ENCODE peak calls at places on chromosomes 7 and 10, in six cellular contexts. W is endothelial cell, K is WTC11, I is nephron progenitor cell, X is dorsolateral prefrontal cortex, H is fibroblast of lung. Q is an unnamed sample.
A peak's percentile ranks its signal among the peaks of the same experiment; 100 is the strongest.

GRCh38 chr10:89167915-89168314 is 39.2 kb downstream of the CH25H start:
- DNase-seq in H (no peak), I (no peak), W (no peak), K (no peak), X (no peak), Q (no peak)

GRCh38 chr7:85115006-85115405 is 71.8 kb downstream of the SEMA3D start:
- DNase-seq in X (no peak), K (no peak), H (no peak), W (no peak), I (no peak), Q (no peak)

GRCh38 chr10:89144836-89145235 is 62.3 kb downstream of the CH25H start:
- DNase-seq in X (no peak), H (no peak), W (no peak), I (no peak), K (no peak), Q (no peak)

GRCh38 chr10:128052696-128053095 is 73.5 kb downstream of the MKI67 start:
- DNase-seq in W (no peak), H (no peak), X (no peak), K (no peak), I (no peak), Q (no peak)

GRCh38 chr7:8442814-8443304 is 9.4 kb downstream of the NXPH1 start:
- DNase-seq in X (peak; percentile 48), K (peak; percentile 94), W (peak; percentile 95), H (peak; percentile 33), I (peak; percentile 99), Q (peak; percentile 93)

GRCh38 chr7:123599766-123600165 is 1.9 kb upstream of the ASB15 start:
- DNase-seq in I (no peak), W (no peak), X (no peak), H (no peak), K (no peak), Q (no peak)

GRCh38 chr7:11457419-11457818 is 374.6 kb downstream of the THSD7A start:
- DNase-seq in H (no peak), X (no peak), K (no peak), W (no peak), I (no peak), Q (no peak)

GRCh38 chr10:90326498-90327267 is 531.2 kb downstream of the HTR7 start:
- DNase-seq in W (no peak), I (no peak), H (peak; percentile 82), X (no peak), K (no peak), Q (no peak)

GRCh38 chr7:131374821-131375220 is 47.1 kb downstream of the MKLN1 start:
- DNase-seq in K (no peak), X (no peak), H (no peak), I (no peak), W (no peak), Q (no peak)

GRCh38 chr10:74292871-74293427 is 141.9 kb downstream of the ADK start:
- DNase-seq in X (no peak), K (no peak), W (no peak), I (peak; percentile 11), H (peak; percentile 94), Q (no peak)

GRCh38 chr10:4543943-4544540 is 282.0 kb upstream of the AKR1E2 start:
- DNase-seq in K (no peak), I (no peak), X (no peak), H (no peak), W (no peak), Q (no peak)

GRCh38 chr10:52883996-52884871 is 111.7 kb upstream of the MBL2 start:
- DNase-seq in I (peak; percentile 56), X (no peak), W (peak; percentile 54), K (peak; percentile 57), H (peak; percentile 65), Q (peak; percentile 54)

GRCh38 chr10:9926003-9926402 is 1091.7 kb upstream of the CELF2 start:
- DNase-seq in H (no peak), K (no peak), X (no peak), I (no peak), W (no peak), Q (no peak)

GRCh38 chr7:34939175-34939574 is 98.1 kb downstream of the DPY19L1 start:
- DNase-seq in X (no peak), W (no peak), K (no peak), I (no peak), H (peak; percentile 76), Q (no peak)

DNA sequence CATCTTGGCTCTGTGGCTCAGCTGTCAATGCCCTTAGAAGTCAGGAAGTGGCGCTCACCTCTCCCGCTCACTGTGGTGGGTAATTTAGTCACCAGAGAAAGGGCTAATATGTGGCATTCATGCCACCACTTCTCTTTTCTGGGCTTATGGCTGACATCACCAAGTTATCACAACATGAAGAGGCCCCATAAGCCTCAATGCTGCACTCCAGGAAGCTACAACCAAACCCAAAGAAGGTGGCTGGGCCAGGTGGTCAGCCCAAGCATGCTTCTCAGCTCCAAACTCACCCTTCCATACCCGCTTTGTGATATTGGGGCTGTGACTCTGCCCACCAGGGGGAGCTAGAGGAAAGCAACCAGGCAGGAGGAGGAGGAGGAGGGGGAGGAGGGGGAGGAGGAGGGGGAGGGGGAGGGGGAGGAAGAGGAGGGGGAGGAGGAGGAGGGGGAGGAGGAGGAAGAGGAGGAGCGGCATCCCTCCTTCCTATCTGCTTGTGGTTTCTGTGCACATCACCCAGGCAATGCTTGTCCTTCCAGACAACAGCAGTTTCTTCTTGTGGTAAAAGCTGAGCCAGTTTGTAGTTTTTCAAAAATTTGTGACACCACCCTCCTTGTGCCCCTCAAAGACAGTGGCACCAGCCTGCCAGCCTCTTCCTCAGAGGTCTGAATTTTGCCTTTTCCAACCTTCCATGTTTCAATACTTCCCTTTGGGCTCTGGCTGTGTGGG is 42.1 kb downstream of the CYP26A1 start:
- DNase-seq in X (peak; percentile 7), H (peak; percentile 20), K (peak; percentile 88), I (peak; percentile 63), W (peak; percentile 76), Q (peak; percentile 54)
- TF ChIP-seq CTCF in X (peak; percentile 43), H (peak; percentile 42), K (peak; percentile 47), I (no peak), W (peak; percentile 54), Q (peak; percentile 41)

DNA sequence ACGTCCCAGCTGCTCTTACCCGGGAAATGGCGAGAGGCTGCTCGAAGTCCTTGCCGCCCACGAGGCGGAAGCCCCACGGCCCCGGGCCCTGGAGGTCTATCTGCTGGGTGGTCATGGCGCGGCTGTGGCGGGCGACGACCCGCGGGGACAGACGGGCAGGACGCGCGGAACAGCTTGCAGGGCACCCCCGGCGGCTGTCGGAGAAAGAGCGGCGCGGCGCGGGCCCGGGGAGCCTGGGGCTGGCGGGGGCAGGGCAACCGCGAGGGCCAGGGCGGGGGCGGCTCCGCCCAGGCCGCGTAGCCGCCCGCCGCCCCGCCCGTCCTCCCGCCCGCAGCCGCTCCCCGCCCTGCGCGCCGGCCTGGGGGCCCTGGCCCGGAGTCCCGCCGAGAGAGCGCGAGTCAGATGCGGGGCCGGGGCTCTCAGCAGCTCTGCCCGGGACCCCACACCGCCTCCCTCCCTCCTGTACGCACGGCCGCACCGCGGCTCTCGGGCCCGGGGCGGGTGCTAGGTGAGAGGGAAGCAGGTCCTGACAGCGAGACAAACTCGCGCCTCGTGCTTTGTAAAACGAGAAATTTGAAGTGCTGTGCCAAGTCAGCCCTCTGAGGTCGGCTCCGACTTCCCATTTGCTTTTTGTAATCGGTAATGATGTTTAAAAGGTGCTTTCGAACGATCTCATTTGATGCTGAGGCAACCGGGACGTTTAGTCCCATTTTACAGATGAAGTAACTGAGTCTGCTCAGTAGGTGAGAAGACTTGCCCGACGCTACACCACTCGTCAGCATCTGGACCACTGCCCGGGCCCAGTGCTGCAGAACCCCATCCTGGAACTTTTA is at the start of gene PDLIM1:
- DNase-seq in W (peak; percentile 57), H (peak; percentile 56), X (no peak), K (peak; percentile 71), I (peak; percentile 77), Q (peak; percentile 65)
- TF ChIP-seq CTCF in W (no peak), H (peak; percentile 14), X (no peak), K (no peak), I (no peak), Q (peak; percentile 48)

DNA sequence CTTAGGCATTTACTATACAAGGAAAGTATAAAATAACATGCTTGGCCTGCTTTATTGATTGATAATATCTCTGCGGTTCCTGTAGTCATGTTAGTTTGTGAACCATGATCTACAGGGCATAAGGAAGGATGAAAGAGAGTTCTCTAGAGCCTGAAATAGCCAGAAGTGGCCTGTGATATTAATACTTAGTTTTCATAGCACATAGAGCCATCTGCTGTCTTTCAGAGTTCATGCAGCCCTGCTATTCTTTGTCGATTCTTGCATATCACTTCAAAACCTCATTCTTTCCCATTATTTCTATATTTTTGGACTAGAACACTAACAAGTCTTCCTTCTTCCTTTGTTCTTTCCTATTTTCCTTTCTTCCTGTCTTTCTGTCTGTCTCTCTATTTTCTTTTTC is 26.4 kb upstream of the PRKG1 start:
- DNase-seq in K (no peak), X (no peak), H (no peak), I (no peak), W (no peak), Q (no peak)
- TF ChIP-seq CTCF in K (no peak), X (no peak), H (peak; percentile 12), I (no peak), W (no peak), Q (no peak)

GRCh38 chr7:47336178-47337020 is 245.5 kb downstream of the TNS3 start:
- DNase-seq in K (no peak), H (peak; percentile 69), W (no peak), I (no peak), X (peak; percentile 40), Q (no peak)

GRCh38 chr7:47337021-47337492 is 244.9 kb downstream of the TNS3 start:
- DNase-seq in X (no peak), K (no peak), I (no peak), W (no peak), H (peak; percentile 43), Q (no peak)

GRCh38 chr7:47338031-47338430 is 243.9 kb downstream of the TNS3 start:
- DNase-seq in X (no peak), K (no peak), H (peak; percentile 61), I (no peak), W (no peak), Q (no peak)

GRCh38 chr7:47335557-47336177 is 246.2 kb downstream of the TNS3 start:
- DNase-seq in X (no peak), K (no peak), W (no peak), H (no peak), I (no peak), Q (no peak)

GRCh38 chr7:47337531-47337930 is 244.4 kb downstream of the TNS3 start:
- DNase-seq in K (peak; percentile 27), I (no peak), W (no peak), H (peak; percentile 66), X (no peak), Q (no peak)
- TF ChIP-seq CTCF in K (no peak), I (no peak), W (no peak), H (no peak), X (no peak), Q (no peak)

GRCh38 chr7:137791947-137792346 is 54.8 kb downstream of the DGKI start:
- DNase-seq in K (no peak), X (no peak), W (no peak), H (no peak), I (no peak), Q (no peak)
- TF ChIP-seq CTCF in K (no peak), X (no peak), W (no peak), H (no peak), I (no peak), Q (no peak)

Q was measured in progenitor cell of endocrine pancreas.